ENCODE peak calls at places on chromosome 17, in eight cellular contexts. D, J, R, V, N, C, O and X are unnamed samples.

GRCh38 chr17:66459811-66460270 is 157.4 kb downstream of the PRKCA start:
- DNase-seq in D (peak), J (no peak), R (peak), V (peak), N (peak), C (peak), O (peak), X (peak)

GRCh38 chr17:41211845-41212466 is 14.5 kb upstream of the KRTAP9-2 start:
- DNase-seq in D (no peak), J (no peak), R (no peak), V (peak), N (peak), C (peak), O (peak), X (peak)

GRCh38 chr17:31357831-31358400 is 33.6 kb upstream of the RAB11FIP4 start:
- DNase-seq in D (no peak), J (no peak), R (peak), V (no peak), N (peak), C (peak), O (no peak), X (no peak)

GRCh38 chr17:47905221-47905733 is 9.2 kb downstream of the SP2 start:
- DNase-seq in D (peak), J (no peak), R (peak), V (peak), N (peak), C (peak), O (peak), X (peak)

GRCh38 chr17:44247346-44248219 is 20.4 kb downstream of the SLC4A1 start:
- DNase-seq in D (no peak), J (no peak), R (no peak), V (no peak), N (no peak), C (no peak), O (no peak), X (no peak)

GRCh38 chr17:1931759-1932579 is 93.2 kb downstream of the RTN4RL1 start:
- DNase-seq in D (no peak), J (no peak), R (no peak), V (peak), N (peak), C (no peak), O (peak), X (peak)

GRCh38 chr17:65371702-65372101 is 189.7 kb downstream of the AXIN2 start:
- DNase-seq in D (no peak), J (no peak), R (no peak), V (no peak), N (no peak), C (no peak), O (peak), X (no peak)

GRCh38 chr17:28896884-28897768 is at the start of gene FLOT2:
- DNase-seq in D (peak), J (peak), R (peak), V (peak), N (peak), C (no peak), O (peak), X (peak)

GRCh38 chr17:56638536-56639177 is 45.2 kb downstream of the NOG start:
- DNase-seq in D (no peak), J (no peak), R (no peak), V (peak), N (no peak), C (no peak), O (no peak), X (no peak)

GRCh38 chr17:80925668-80926067 is 66.0 kb upstream of the CHMP6 start:
- DNase-seq in D (no peak), J (no peak), R (no peak), V (no peak), N (no peak), C (no peak), O (no peak), X (no peak)

GRCh38 chr17:69723741-69724140 is 309.2 kb downstream of the MAP2K6 start:
- DNase-seq in D (no peak), J (no peak), R (peak), V (no peak), N (no peak), C (no peak), O (no peak), X (peak)
- TF ChIP-seq CTCF in D (no peak), J (no peak), R (peak), V (no peak), N (peak), C (no peak), O (no peak), X (peak)

GRCh38 chr17:78348055-78348745 is 11.7 kb downstream of the SOCS3 start:
- DNase-seq in D (no peak), J (no peak), R (no peak), V (no peak), N (no peak), C (no peak), O (no peak), X (no peak)

GRCh38 chr17:78351449-78352006 is 8.3 kb downstream of the SOCS3 start:
- DNase-seq in D (peak), J (no peak), R (peak), V (peak), N (peak), C (peak), O (peak), X (peak)

GRCh38 chr17:78346605-78347250 is 13.1 kb downstream of the SOCS3 start:
- DNase-seq in D (no peak), J (no peak), R (no peak), V (no peak), N (peak), C (no peak), O (no peak), X (peak)

GRCh38 chr17:78347453-78347852 is 12.4 kb downstream of the SOCS3 start:
- DNase-seq in D (no peak), J (no peak), R (no peak), V (no peak), N (no peak), C (no peak), O (no peak), X (no peak)

DNA sequence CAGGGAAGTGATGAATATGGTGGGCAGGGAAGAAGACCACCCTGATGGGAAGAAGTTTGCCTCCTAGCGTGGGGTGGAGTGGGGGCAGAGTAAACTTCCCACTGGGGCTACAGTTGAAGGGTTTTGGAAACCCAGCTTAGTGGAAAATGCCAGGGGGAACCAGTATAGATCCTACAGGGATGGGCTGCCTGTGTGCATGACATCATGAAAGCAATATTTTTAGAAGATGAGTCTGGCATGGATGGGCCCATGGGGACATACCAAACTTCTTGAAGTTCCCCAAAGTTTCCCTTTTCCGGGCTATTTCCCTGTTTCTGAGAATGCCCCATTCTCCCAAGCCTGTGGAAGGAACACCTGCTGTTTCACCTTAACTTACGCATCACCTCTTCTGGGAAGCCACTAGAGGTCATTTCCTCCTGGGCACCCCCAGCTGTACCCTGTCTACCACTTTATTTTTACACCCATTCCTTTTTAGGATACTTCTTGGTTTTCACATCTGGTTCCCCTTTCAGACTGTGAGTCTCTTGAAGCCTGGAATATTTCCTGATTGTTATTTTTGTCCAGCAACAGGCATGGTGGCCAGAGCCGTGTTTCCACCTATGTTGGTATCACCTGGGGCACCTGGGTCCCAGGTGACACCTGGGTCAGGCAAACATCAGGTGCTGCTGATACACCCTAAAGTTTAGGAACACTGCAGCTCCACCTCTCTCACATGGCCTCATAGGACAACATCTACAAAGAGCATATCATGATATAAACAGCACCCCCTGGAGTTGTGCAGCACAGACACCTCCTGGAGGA is 9.8 kb downstream of the SOCS3 start:
- DNase-seq in D (no peak), J (no peak), R (no peak), V (no peak), N (no peak), C (no peak), O (no peak), X (no peak)
- TF ChIP-seq CTCF in D (no peak), J (no peak), R (no peak), V (peak), N (no peak), C (no peak), O (no peak), X (no peak)

DNA sequence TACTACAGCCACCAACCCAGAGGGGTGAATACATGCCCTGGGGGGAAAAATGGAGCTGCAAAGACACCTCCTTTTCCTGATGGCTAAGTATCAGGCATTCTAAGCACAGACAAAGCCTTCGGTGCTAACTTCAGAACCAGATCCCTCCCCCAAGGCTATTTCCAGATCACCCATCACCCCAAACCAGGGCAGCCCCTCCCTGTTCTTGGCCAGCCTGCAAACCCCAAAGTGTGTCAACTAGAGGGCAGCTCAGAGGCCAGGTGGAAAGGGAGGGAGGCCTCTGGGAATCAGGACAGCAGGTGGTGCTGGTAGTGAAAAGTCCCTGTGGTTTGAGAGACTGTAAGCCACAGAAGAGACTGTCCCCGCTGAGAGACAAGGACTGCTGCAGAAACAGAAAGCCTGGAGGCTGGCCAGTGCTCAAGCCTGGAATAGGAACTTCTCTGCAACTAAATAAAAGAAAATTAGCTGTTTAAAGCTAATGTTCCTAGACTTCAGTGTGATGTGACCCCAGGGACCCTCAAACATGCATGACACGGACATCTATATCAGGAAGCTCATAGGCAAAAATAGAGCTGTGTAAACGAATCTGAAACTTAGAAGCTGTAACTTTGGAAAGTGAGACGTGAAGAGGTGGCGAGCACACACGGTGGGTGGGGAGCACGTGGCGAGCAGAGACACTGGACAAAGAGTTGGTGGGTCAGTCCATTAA is 9.1 kb downstream of the TUBG1 start:
- DNase-seq in D (no peak), J (no peak), R (no peak), V (peak), N (no peak), C (no peak), O (peak), X (peak)
- TF ChIP-seq CTCF in D (no peak), J (no peak), R (no peak), V (no peak), N (peak), C (peak), O (no peak), X (peak)

GRCh38 chr17:12328204-12328603 is 307.5 kb downstream of the MAP2K4 start:
- DNase-seq in D (no peak), J (no peak), R (no peak), V (no peak), N (no peak), C (no peak), O (no peak), X (no peak)
- TF ChIP-seq CTCF in D (no peak), J (no peak), R (no peak), V (no peak), N (no peak), C (no peak), O (no peak), X (no peak)

DNA sequence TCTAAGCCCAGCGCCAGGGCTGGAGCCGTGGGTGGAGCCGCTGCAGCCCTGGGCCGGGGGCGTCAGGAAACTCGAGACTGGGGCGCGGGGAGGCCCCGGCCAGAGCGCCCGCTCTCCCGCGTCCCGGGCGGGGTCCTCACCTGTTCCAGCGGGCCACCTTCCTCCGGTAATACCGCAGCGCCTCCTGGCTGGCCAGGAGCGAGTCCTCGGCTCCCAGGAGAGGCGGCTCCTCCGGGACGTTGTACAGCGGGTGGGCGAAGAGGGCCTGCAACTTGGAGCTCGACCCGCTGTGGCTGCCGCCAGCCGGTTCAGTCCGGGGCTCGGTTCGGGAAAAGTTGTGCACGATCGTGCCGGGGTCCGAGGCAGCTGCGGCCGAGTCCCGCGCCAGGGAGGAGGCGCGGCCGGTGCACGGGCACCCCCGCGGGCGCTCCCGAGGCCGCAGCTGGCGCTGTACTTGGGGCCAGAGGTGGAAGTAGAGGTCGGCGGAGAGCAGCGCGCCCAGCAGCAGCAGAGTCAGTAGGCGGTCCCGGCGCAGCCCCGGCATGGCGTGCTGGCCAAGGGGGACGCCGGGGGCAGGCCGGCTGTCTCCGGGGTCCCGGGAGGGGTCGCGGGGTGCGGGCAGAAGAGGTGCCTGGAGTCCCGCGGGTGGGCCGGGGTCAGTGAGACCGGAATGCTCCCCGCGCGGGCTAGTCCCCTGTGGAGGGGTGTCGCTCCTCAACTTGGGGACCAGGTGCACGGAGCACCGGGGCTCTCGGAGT is 865 bp downstream of the FAM20A start:
- DNase-seq in D (no peak), J (no peak), R (no peak), V (no peak), N (no peak), C (no peak), O (peak), X (peak)
- TF ChIP-seq CTCF in D (no peak), J (no peak), R (peak), V (peak), N (no peak), C (peak), O (no peak), X (peak)